ENCODE peak calls at places on chromosomes 2 and 18, in ten cellular contexts. Z is frontal cortex; Q is left kidney; K is stimulated activated CD8-positive, alpha-beta memory T cell treated with anti-CD3 and anti-CD28 coated beads, Interleukin-2, amount 100 ng/mL, for 1 hour; J is neural progenitor cell; V is stimulated activated CD4-positive, alpha-beta T cell treated with anti-CD3 and anti-CD28 coated beads, Interleukin-4, amount 100 ng/mL, for 24 hours; I is T-helper 9 cell; O is hippocampal formation; C is T-cell; F is neural crest cell. X is an unnamed sample.

GRCh38 chr2:111049792-111050640 is 70.7 kb upstream of the BCL2L11 start:
- DNase-seq in Z (no peak), C (no peak), I (no peak), K (no peak), O (no peak), Q (peak; percentile 79), V (peak; percentile 40), F (no peak), J (no peak), X (no peak)

GRCh38 chr2:127437056-127437455 is 18.8 kb downstream of the PROC start:
- DNase-seq in I (no peak), K (no peak), Z (no peak), F (no peak), O (no peak), J (no peak), C (no peak), V (no peak), Q (no peak), X (no peak)

GRCh38 chr2:190603374-190603773 is 45.5 kb upstream of the NAB1 start:
- DNase-seq in F (no peak), C (no peak), Z (no peak), J (no peak), K (no peak), O (peak; percentile 64), Q (no peak), V (no peak), I (no peak), X (no peak)

GRCh38 chr2:242031481-242032019 is 162.0 kb downstream of the RTP5 start:
- DNase-seq in F (no peak), Q (peak; percentile 52), O (no peak), J (no peak), V (peak; percentile 56), Z (no peak), I (peak; percentile 28), C (peak; percentile 57), K (peak; percentile 31), X (no peak)

GRCh38 chr2:43441195-43441594 is 154.6 kb downstream of the THADA start:
- DNase-seq in C (no peak), F (no peak), I (no peak), O (no peak), Z (no peak), J (no peak), V (no peak), Q (no peak), K (no peak), X (no peak)

GRCh38 chr2:9299444-9300100 is 93.0 kb downstream of the ASAP2 start:
- DNase-seq in F (no peak), Q (no peak), Z (no peak), C (no peak), K (no peak), V (no peak), O (no peak), I (no peak), J (no peak), X (peak; percentile 41)

GRCh38 chr2:227908266-227909054 is 37.0 kb downstream of the DAW1 start:
- DNase-seq in I (no peak), K (no peak), J (no peak), O (no peak), Q (no peak), F (no peak), Z (no peak), C (no peak), V (no peak), X (no peak)

GRCh38 chr2:165203689-165204559 is at the start of gene SCN3A:
- DNase-seq in O (peak; percentile 9), V (no peak), F (peak; percentile 55), J (peak; percentile 67), Z (no peak), C (no peak), I (no peak), Q (peak; percentile 78), K (no peak), X (peak; percentile 72)

GRCh38 chr2:168165418-168165817 is 82.0 kb downstream of the STK39 start:
- DNase-seq in Z (no peak), I (no peak), F (no peak), Q (no peak), C (no peak), V (no peak), K (no peak), J (peak; percentile 61), O (no peak), X (no peak)

GRCh38 chr2:28325567-28326468 is 66.8 kb upstream of the FOSL2 start:
- DNase-seq in V (no peak), I (no peak), O (no peak), Z (no peak), Q (no peak), K (no peak), F (no peak), C (no peak), J (no peak), X (no peak)

GRCh38 chr18:32308493-32309120 is 118.8 kb downstream of the MEP1B start:
- DNase-seq in Z (no peak), Q (no peak), K (no peak), V (no peak), J (no peak), O (no peak), F (no peak), C (no peak), I (no peak), X (peak; percentile 84)